ENCODE peak calls at places on chromosomes 5 and 9, in seven cellular contexts. One of them, this sample, is unnamed.

GRCh38 chr5:171999877-172000276 is 6.6 kb downstream of the FBXW11 start:
- DNase-seq in H1: no peak
- DNase-seq in neuronal stem cell: no peak
- DNase-seq in mesenchymal stem cell: no peak
- DNase-seq in H9: no peak
- DNase-seq in mesendoderm: peak; percentile 61
- DNase-seq in trophoblast cell: no peak
- DNase-seq in this sample: no peak

GRCh38 chr5:31913796-31914188 is 260.3 kb downstream of the GOLPH3 start:
- DNase-seq in H1: no peak
- DNase-seq in neuronal stem cell: no peak
- DNase-seq in mesenchymal stem cell: peak; percentile 19
- DNase-seq in H9: no peak
- DNase-seq in mesendoderm: no peak
- DNase-seq in trophoblast cell: no peak
- DNase-seq in this sample: no peak

GRCh38 chr5:2143088-2143487 is 260.4 kb upstream of the IRX4 start:
- DNase-seq in H1: no peak
- DNase-seq in neuronal stem cell: no peak
- DNase-seq in mesenchymal stem cell: no peak
- DNase-seq in H9: peak; percentile 14
- DNase-seq in mesendoderm: no peak
- DNase-seq in trophoblast cell: no peak
- DNase-seq in this sample: no peak

GRCh38 chr9:98374385-98375051 is 119.1 kb upstream of the TBC1D2 start:
- DNase-seq in H1: no peak
- DNase-seq in neuronal stem cell: no peak
- DNase-seq in mesenchymal stem cell: peak; percentile 55
- DNase-seq in H9: no peak
- DNase-seq in mesendoderm: peak; percentile 97
- DNase-seq in trophoblast cell: peak; percentile 82
- DNase-seq in this sample: peak; percentile 96

GRCh38 chr9:34382054-34382453 is 5.4 kb upstream of the MYORG start:
- DNase-seq in H1: no peak
- DNase-seq in neuronal stem cell: no peak
- DNase-seq in mesenchymal stem cell: no peak
- DNase-seq in H9: peak; percentile 22
- DNase-seq in mesendoderm: no peak
- DNase-seq in trophoblast cell: no peak
- DNase-seq in this sample: no peak

GRCh38 chr5:172076783-172077244 is 70.4 kb upstream of the FBXW11 start:
- DNase-seq in H1: no peak
- DNase-seq in neuronal stem cell: no peak
- DNase-seq in mesenchymal stem cell: peak; percentile 57
- DNase-seq in H9: peak; percentile 60
- DNase-seq in mesendoderm: peak; percentile 89
- DNase-seq in trophoblast cell: peak; percentile 90
- DNase-seq in this sample: peak; percentile 48

GRCh38 chr5:64347308-64347707 is 158.5 kb upstream of the RGS7BP start:
- DNase-seq in H1: no peak
- DNase-seq in neuronal stem cell: no peak
- DNase-seq in mesenchymal stem cell: no peak
- DNase-seq in H9: no peak
- DNase-seq in mesendoderm: peak; percentile 11
- DNase-seq in trophoblast cell: no peak
- DNase-seq in this sample: no peak

GRCh38 chr9:5696884-5697283 is 68.0 kb downstream of the RIC1 start:
- DNase-seq in H1: no peak
- DNase-seq in neuronal stem cell: no peak
- DNase-seq in mesenchymal stem cell: no peak
- DNase-seq in H9: no peak
- DNase-seq in mesendoderm: no peak
- DNase-seq in trophoblast cell: no peak
- DNase-seq in this sample: no peak

GRCh38 chr5:75672616-75673015 is 44.6 kb downstream of the POC5 start:
- DNase-seq in H1: no peak
- DNase-seq in neuronal stem cell: no peak
- DNase-seq in mesenchymal stem cell: peak; percentile 47
- DNase-seq in H9: no peak
- DNase-seq in mesendoderm: no peak
- DNase-seq in trophoblast cell: no peak
- DNase-seq in this sample: peak; percentile 47

GRCh38 chr5:128158342-128158741 is 74.8 kb downstream of the SLC12A2 start:
- DNase-seq in H1: no peak
- DNase-seq in neuronal stem cell: no peak
- DNase-seq in mesenchymal stem cell: no peak
- DNase-seq in H9: no peak
- DNase-seq in mesendoderm: no peak
- DNase-seq in trophoblast cell: no peak
- DNase-seq in this sample: no peak

GRCh38 chr5:109825450-109825849 is 135.7 kb downstream of the MAN2A1 start:
- DNase-seq in H1: no peak
- DNase-seq in neuronal stem cell: no peak
- DNase-seq in mesenchymal stem cell: peak; percentile 38
- DNase-seq in H9: no peak
- DNase-seq in mesendoderm: no peak
- DNase-seq in trophoblast cell: no peak
- DNase-seq in this sample: peak; percentile 43

GRCh38 chr5:8340739-8341344 is 471.9 kb downstream of the MTRR start:
- DNase-seq in H1: no peak
- DNase-seq in neuronal stem cell: no peak
- DNase-seq in mesenchymal stem cell: peak; percentile 14
- DNase-seq in H9: no peak
- DNase-seq in mesendoderm: peak; percentile 14
- DNase-seq in trophoblast cell: no peak
- DNase-seq in this sample: peak; percentile 23

GRCh38 chr5:88682797-88683496 is 200.0 kb downstream of the MEF2C start:
- DNase-seq in H1: no peak
- DNase-seq in neuronal stem cell: no peak
- DNase-seq in mesenchymal stem cell: no peak
- DNase-seq in H9: no peak
- DNase-seq in mesendoderm: no peak
- DNase-seq in trophoblast cell: no peak
- DNase-seq in this sample: no peak

GRCh38 chr5:120682851-120683250 is 218.8 kb downstream of the PRR16 start:
- DNase-seq in H1: no peak
- DNase-seq in neuronal stem cell: no peak
- DNase-seq in mesenchymal stem cell: peak; percentile 52
- DNase-seq in H9: no peak
- DNase-seq in mesendoderm: no peak
- DNase-seq in trophoblast cell: no peak
- DNase-seq in this sample: peak; percentile 55

GRCh38 chr5:151755383-151755782 is 3.0 kb downstream of the ATOX1 start:
- DNase-seq in H1: no peak
- DNase-seq in neuronal stem cell: no peak
- DNase-seq in mesenchymal stem cell: no peak
- DNase-seq in H9: no peak
- DNase-seq in mesendoderm: no peak
- DNase-seq in trophoblast cell: no peak
- DNase-seq in this sample: no peak

GRCh38 chr5:168362097-168362885 is 70.8 kb downstream of the WWC1 start:
- DNase-seq in H1: no peak
- DNase-seq in neuronal stem cell: no peak
- DNase-seq in mesenchymal stem cell: no peak
- DNase-seq in H9: no peak
- DNase-seq in mesendoderm: no peak
- DNase-seq in trophoblast cell: peak; percentile 69
- DNase-seq in this sample: no peak

GRCh38 chr5:17099946-17100345 is 117.5 kb upstream of the BASP1 start:
- DNase-seq in H1: no peak
- DNase-seq in neuronal stem cell: no peak
- DNase-seq in mesenchymal stem cell: no peak
- DNase-seq in H9: no peak
- DNase-seq in mesendoderm: no peak
- DNase-seq in trophoblast cell: no peak
- DNase-seq in this sample: no peak

GRCh38 chr9:93231121-93231694 is 47.3 kb downstream of the WNK2 start:
- DNase-seq in H1: no peak
- DNase-seq in neuronal stem cell: no peak
- DNase-seq in mesenchymal stem cell: no peak
- DNase-seq in H9: no peak
- DNase-seq in mesendoderm: no peak
- DNase-seq in trophoblast cell: no peak
- DNase-seq in this sample: no peak

GRCh38 chr9:134034215-134035040 is 9.1 kb downstream of the BRD3OS start:
- DNase-seq in H1: no peak
- DNase-seq in neuronal stem cell: no peak
- DNase-seq in mesenchymal stem cell: no peak
- DNase-seq in H9: no peak
- DNase-seq in mesendoderm: no peak
- DNase-seq in trophoblast cell: no peak
- DNase-seq in this sample: no peak

GRCh38 chr9:129141066-129142041 is 30.1 kb downstream of the PTPA start:
- DNase-seq in H1: no peak
- DNase-seq in neuronal stem cell: no peak
- DNase-seq in mesenchymal stem cell: peak; percentile 97
- DNase-seq in H9: peak; percentile 45
- DNase-seq in mesendoderm: no peak
- DNase-seq in trophoblast cell: peak; percentile 65
- DNase-seq in this sample: peak; percentile 97

GRCh38 chr9:133115604-133116345 is 5.3 kb downstream of the RALGDS start:
- DNase-seq in H1: no peak
- DNase-seq in neuronal stem cell: no peak
- DNase-seq in mesenchymal stem cell: peak; percentile 62
- DNase-seq in H9: no peak
- DNase-seq in mesendoderm: peak; percentile 43
- DNase-seq in trophoblast cell: peak; percentile 80
- DNase-seq in this sample: peak; percentile 63

GRCh38 chr5:15252331-15252730 is 247.6 kb upstream of the FBXL7 start:
- DNase-seq in H1: no peak
- DNase-seq in neuronal stem cell: no peak
- DNase-seq in mesenchymal stem cell: no peak
- DNase-seq in H9: no peak
- DNase-seq in mesendoderm: no peak
- DNase-seq in trophoblast cell: no peak
- DNase-seq in this sample: peak; percentile 37

GRCh38 chr9:78601957-78602565 is 305.1 kb downstream of the PSAT1 start:
- DNase-seq in H1: no peak
- DNase-seq in neuronal stem cell: peak; percentile 42
- DNase-seq in mesenchymal stem cell: peak; percentile 45
- DNase-seq in H9: no peak
- DNase-seq in mesendoderm: peak; percentile 52
- DNase-seq in trophoblast cell: peak; percentile 44
- DNase-seq in this sample: peak; percentile 66

GRCh38 chr9:122125158-122125890 is 32.2 kb upstream of the TTLL11 start:
- DNase-seq in H1: no peak
- DNase-seq in neuronal stem cell: peak; percentile 76
- DNase-seq in mesenchymal stem cell: peak; percentile 77
- DNase-seq in H9: peak; percentile 82
- DNase-seq in mesendoderm: peak; percentile 77
- DNase-seq in trophoblast cell: peak; percentile 93
- DNase-seq in this sample: peak; percentile 76
- H3K18ac ChIP-seq in H1: peak overlapping the region; percentile 82
- H3K18ac ChIP-seq in neuronal stem cell: peak overlapping the region; percentile 91
- H3K18ac ChIP-seq in mesenchymal stem cell: no peak overlapping the region
- H3K18ac ChIP-seq in H9: no peak overlapping the region
- H3K18ac ChIP-seq in mesendoderm: no peak overlapping the region
- H3K18ac ChIP-seq in trophoblast cell: no peak overlapping the region
- H3K18ac ChIP-seq in this sample: peak overlapping the region; percentile 8

DNA sequence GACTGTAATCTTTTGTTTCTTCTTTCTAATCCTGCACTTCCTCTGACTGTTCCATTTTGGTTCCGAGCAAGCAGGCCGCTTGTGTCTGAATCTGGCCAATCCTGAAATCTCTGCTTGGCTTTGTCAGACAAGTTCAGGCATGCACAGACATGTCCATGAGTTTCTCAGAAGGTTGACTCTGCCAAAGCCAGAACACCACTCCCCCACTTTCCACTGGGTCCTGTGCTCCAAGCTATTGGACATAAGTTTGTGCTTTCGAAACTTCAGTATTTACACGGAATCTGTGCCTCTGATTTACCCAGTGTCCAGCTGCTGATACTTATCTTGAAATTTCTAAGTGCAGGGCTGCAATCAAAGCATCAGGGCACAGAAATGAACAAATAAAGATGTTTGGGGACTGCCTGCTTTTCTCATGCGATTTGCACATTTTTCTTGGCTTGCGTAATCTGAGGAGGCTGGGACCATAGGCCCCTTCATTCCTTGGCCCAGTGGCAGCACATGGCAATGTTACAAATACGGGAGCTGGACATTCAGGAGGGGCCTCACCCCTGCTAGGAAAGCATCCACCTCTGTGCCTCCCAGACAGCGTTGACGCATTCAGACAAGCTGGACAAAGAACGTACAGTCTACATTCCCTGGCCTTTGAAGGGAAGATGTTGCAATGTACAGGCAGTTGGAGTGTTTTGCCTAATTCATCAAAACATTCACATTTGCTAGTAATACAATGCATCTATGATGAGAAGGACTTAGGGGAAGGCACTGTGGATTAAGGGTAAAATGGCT is 209.2 kb upstream of the PAPPA start:
- DNase-seq in H1: no peak
- DNase-seq in neuronal stem cell: no peak
- DNase-seq in mesenchymal stem cell: peak; percentile 100
- DNase-seq in H9: peak; percentile 46
- DNase-seq in mesendoderm: peak; percentile 3
- DNase-seq in trophoblast cell: peak; percentile 93
- DNase-seq in this sample: peak; percentile 100
- H3K27ac ChIP-seq in H1: peak overlapping the region; percentile 1
- H3K27ac ChIP-seq in neuronal stem cell: peak overlapping the region; percentile 54
- H3K27ac ChIP-seq in mesenchymal stem cell: peak overlapping the region; percentile 93
- H3K27ac ChIP-seq in H9: no peak overlapping the region
- H3K27ac ChIP-seq in mesendoderm: no peak overlapping the region
- H3K27ac ChIP-seq in trophoblast cell: peak overlapping the region; percentile 82
- H3K27ac ChIP-seq in this sample: peak overlapping the region; percentile 96

GRCh38 chr9:122536138-122536537 is 9.0 kb upstream of the OR1N1 start:
- DNase-seq in H1: no peak
- DNase-seq in neuronal stem cell: no peak
- DNase-seq in mesenchymal stem cell: no peak
- DNase-seq in H9: no peak
- DNase-seq in mesendoderm: no peak
- DNase-seq in trophoblast cell: no peak
- DNase-seq in this sample: no peak
- H3K18ac ChIP-seq in H1: no peak overlapping the region
- H3K18ac ChIP-seq in neuronal stem cell: no peak overlapping the region
- H3K18ac ChIP-seq in mesenchymal stem cell: no peak overlapping the region
- H3K18ac ChIP-seq in H9: no peak overlapping the region
- H3K18ac ChIP-seq in mesendoderm: no peak overlapping the region
- H3K18ac ChIP-seq in trophoblast cell: no peak overlapping the region
- H3K18ac ChIP-seq in this sample: no peak overlapping the region

DNA sequence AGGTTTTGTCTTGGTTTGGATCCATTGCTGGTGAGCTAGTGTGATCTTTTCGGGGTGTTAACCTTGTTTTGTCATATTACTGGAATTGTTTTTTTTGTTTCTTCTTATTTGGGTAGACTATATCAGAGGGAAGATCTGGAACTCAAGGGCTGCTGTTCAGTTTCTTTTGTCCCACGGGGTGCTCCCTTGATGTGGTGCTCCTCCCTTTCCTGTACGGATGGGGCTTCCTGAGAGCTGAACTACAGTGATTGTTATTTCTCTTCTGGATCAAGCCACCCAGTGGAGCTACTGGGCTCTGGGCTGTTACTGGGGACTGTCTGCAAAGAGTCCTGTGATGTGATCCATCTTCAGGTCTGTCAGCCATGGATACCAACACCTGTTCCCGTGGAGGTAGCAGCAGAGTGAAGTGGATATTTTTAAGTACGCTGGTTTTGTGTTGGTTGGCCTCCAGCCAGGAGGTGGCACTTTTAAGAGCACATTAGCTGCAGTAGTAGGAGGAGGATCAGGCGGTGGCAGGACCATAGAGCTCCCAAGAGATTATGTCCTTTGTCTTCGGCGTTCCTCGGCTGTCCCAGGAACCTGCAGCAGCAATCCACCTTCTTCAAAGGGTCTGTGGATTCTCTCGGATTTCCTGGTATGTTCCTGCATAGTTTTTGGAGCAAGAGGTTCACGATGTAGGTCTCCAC is 27.2 kb downstream of the SCAMP1 start:
- DNase-seq in H1: no peak
- DNase-seq in neuronal stem cell: no peak
- DNase-seq in mesenchymal stem cell: no peak
- DNase-seq in H9: no peak
- DNase-seq in mesendoderm: no peak
- DNase-seq in trophoblast cell: no peak
- DNase-seq in this sample: no peak
- H3K27ac ChIP-seq in H1: no peak overlapping the region
- H3K27ac ChIP-seq in neuronal stem cell: no peak overlapping the region
- H3K27ac ChIP-seq in mesenchymal stem cell: no peak overlapping the region
- H3K27ac ChIP-seq in H9: no peak overlapping the region
- H3K27ac ChIP-seq in mesendoderm: no peak overlapping the region
- H3K27ac ChIP-seq in trophoblast cell: no peak overlapping the region
- H3K27ac ChIP-seq in this sample: no peak overlapping the region